ENCODE peak calls at places on chromosomes 7 and 10, in six cellular contexts. One of them, this sample, is unnamed.

GRCh38 chr7:18305866-18306265 is 189.7 kb upstream of the HDAC9 start:
- DNase-seq in colonic mucosa: no peak
- DNase-seq in HAP-1: no peak
- DNase-seq in AG09309: no peak
- DNase-seq in HCEC 1CT: no peak
- DNase-seq in glomerular endothelial cell: no peak
- DNase-seq in this sample: no peak

GRCh38 chr10:68330852-68331454 is 911 bp upstream of the HNRNPH3 start:
- DNase-seq in AG09309: no peak
- DNase-seq in colonic mucosa: peak; percentile 46
- DNase-seq in HAP-1: no peak
- DNase-seq in glomerular endothelial cell: no peak
- DNase-seq in HCEC 1CT: no peak
- DNase-seq in this sample: peak; percentile 68

GRCh38 chr10:108582387-108582786 is 1340.9 kb downstream of the XPNPEP1 start:
- DNase-seq in HCEC 1CT: peak; percentile 84
- DNase-seq in colonic mucosa: no peak
- DNase-seq in AG09309: no peak
- DNase-seq in glomerular endothelial cell: no peak
- DNase-seq in HAP-1: no peak
- DNase-seq in this sample: no peak

GRCh38 chr10:10613654-10614244 is 403.9 kb upstream of the CELF2 start:
- DNase-seq in AG09309: no peak
- DNase-seq in HCEC 1CT: peak; percentile 7
- DNase-seq in HAP-1: no peak
- DNase-seq in glomerular endothelial cell: no peak
- DNase-seq in colonic mucosa: no peak
- DNase-seq in this sample: no peak

GRCh38 chr10:129709627-129710509 is 242.8 kb downstream of the MGMT start:
- DNase-seq in AG09309: no peak
- DNase-seq in HAP-1: no peak
- DNase-seq in HCEC 1CT: no peak
- DNase-seq in colonic mucosa: no peak
- DNase-seq in glomerular endothelial cell: no peak
- DNase-seq in this sample: no peak

GRCh38 chr7:45482451-45482850 is 91.7 kb upstream of the ADCY1 start:
- DNase-seq in AG09309: no peak
- DNase-seq in colonic mucosa: no peak
- DNase-seq in glomerular endothelial cell: no peak
- DNase-seq in HCEC 1CT: no peak
- DNase-seq in HAP-1: no peak
- DNase-seq in this sample: no peak

GRCh38 chr10:29501692-29502091 is 133.1 kb downstream of the SVIL start:
- DNase-seq in glomerular endothelial cell: no peak
- DNase-seq in HCEC 1CT: peak; percentile 79
- DNase-seq in AG09309: peak; percentile 79
- DNase-seq in colonic mucosa: no peak
- DNase-seq in HAP-1: no peak
- DNase-seq in this sample: no peak

GRCh38 chr10:77804371-77804770 is 122.2 kb downstream of the DLG5 start:
- DNase-seq in glomerular endothelial cell: no peak
- DNase-seq in HCEC 1CT: no peak
- DNase-seq in colonic mucosa: no peak
- DNase-seq in AG09309: no peak
- DNase-seq in HAP-1: no peak
- DNase-seq in this sample: no peak

GRCh38 chr10:127976286-127976685 is 69.4 kb downstream of the PTPRE start:
- DNase-seq in AG09309: no peak
- DNase-seq in glomerular endothelial cell: no peak
- DNase-seq in HCEC 1CT: no peak
- DNase-seq in colonic mucosa: no peak
- DNase-seq in HAP-1: no peak
- DNase-seq in this sample: no peak

GRCh38 chr7:158743219-158743618 is 38.6 kb upstream of the NCAPG2 start:
- DNase-seq in colonic mucosa: no peak
- DNase-seq in AG09309: no peak
- DNase-seq in HAP-1: no peak
- DNase-seq in glomerular endothelial cell: no peak
- DNase-seq in HCEC 1CT: no peak
- DNase-seq in this sample: no peak

GRCh38 chr7:157339777-157340677 is 3.2 kb downstream of the DNAJB6 start:
- DNase-seq in glomerular endothelial cell: no peak
- DNase-seq in AG09309: no peak
- DNase-seq in HAP-1: peak; percentile 57
- DNase-seq in HCEC 1CT: peak; percentile 57
- DNase-seq in colonic mucosa: peak; percentile 74
- DNase-seq in this sample: no peak

GRCh38 chr7:141231018-141231792 is 157.3 kb downstream of the TMEM178B start:
- DNase-seq in colonic mucosa: no peak
- DNase-seq in HCEC 1CT: peak; percentile 23
- DNase-seq in glomerular endothelial cell: no peak
- DNase-seq in AG09309: no peak
- DNase-seq in HAP-1: no peak
- DNase-seq in this sample: peak; percentile 45

GRCh38 chr10:58743466-58744115 is 230.9 kb downstream of the BICC1 start:
- DNase-seq in glomerular endothelial cell: no peak
- DNase-seq in colonic mucosa: no peak
- DNase-seq in AG09309: no peak
- DNase-seq in HCEC 1CT: no peak
- DNase-seq in HAP-1: peak; percentile 38
- DNase-seq in this sample: no peak

GRCh38 chr7:101315336-101315735 is 6.3 kb downstream of the IFT22 start:
- DNase-seq in HCEC 1CT: no peak
- DNase-seq in AG09309: no peak
- DNase-seq in HAP-1: peak; percentile 44
- DNase-seq in colonic mucosa: peak; percentile 58
- DNase-seq in glomerular endothelial cell: no peak
- DNase-seq in this sample: no peak

GRCh38 chr10:11154809-11155208 is 137.1 kb downstream of the CELF2 start:
- DNase-seq in glomerular endothelial cell: no peak
- DNase-seq in AG09309: no peak
- DNase-seq in HAP-1: no peak
- DNase-seq in colonic mucosa: no peak
- DNase-seq in HCEC 1CT: no peak
- DNase-seq in this sample: no peak

GRCh38 chr10:71648595-71649320 is 70.8 kb downstream of the C10orf105 start:
- DNase-seq in HCEC 1CT: no peak
- DNase-seq in glomerular endothelial cell: no peak
- DNase-seq in colonic mucosa: peak; percentile 82
- DNase-seq in HAP-1: no peak
- DNase-seq in AG09309: no peak
- DNase-seq in this sample: no peak

GRCh38 chr7:85019176-85019575 is 167.7 kb downstream of the SEMA3D start:
- DNase-seq in HCEC 1CT: no peak
- DNase-seq in glomerular endothelial cell: no peak
- DNase-seq in HAP-1: no peak
- DNase-seq in colonic mucosa: no peak
- DNase-seq in AG09309: no peak
- DNase-seq in this sample: no peak

GRCh38 chr10:72875250-72876055 is 18.1 kb upstream of the OIT3 start:
- DNase-seq in glomerular endothelial cell: no peak
- DNase-seq in colonic mucosa: no peak
- DNase-seq in AG09309: peak; percentile 3
- DNase-seq in HAP-1: peak; percentile 36
- DNase-seq in HCEC 1CT: peak; percentile 37
- DNase-seq in this sample: no peak

GRCh38 chr10:132224343-132225072 is 37.8 kb downstream of the DPYSL4 start:
- DNase-seq in HCEC 1CT: no peak
- DNase-seq in HAP-1: no peak
- DNase-seq in glomerular endothelial cell: no peak
- DNase-seq in AG09309: no peak
- DNase-seq in colonic mucosa: no peak
- DNase-seq in this sample: peak; percentile 73

GRCh38 chr10:101238732-101239105 is 9.5 kb upstream of the LBX1 start:
- DNase-seq in colonic mucosa: no peak
- DNase-seq in glomerular endothelial cell: no peak
- DNase-seq in HAP-1: no peak
- DNase-seq in AG09309: no peak
- DNase-seq in HCEC 1CT: peak; percentile 44
- DNase-seq in this sample: no peak

GRCh38 chr10:11875183-11875498 is 52.0 kb downstream of the PROSER2 start:
- DNase-seq in AG09309: no peak
- DNase-seq in HCEC 1CT: no peak
- DNase-seq in HAP-1: no peak
- DNase-seq in colonic mucosa: no peak
- DNase-seq in glomerular endothelial cell: no peak
- DNase-seq in this sample: no peak

GRCh38 chr10:50883624-50884023 is 1.8 kb downstream of the A1CF start:
- DNase-seq in glomerular endothelial cell: no peak
- DNase-seq in AG09309: no peak
- DNase-seq in colonic mucosa: no peak
- DNase-seq in HAP-1: no peak
- DNase-seq in HCEC 1CT: no peak
- DNase-seq in this sample: no peak

GRCh38 chr10:94327649-94328048 is 35.1 kb downstream of the NOC3L start:
- DNase-seq in colonic mucosa: no peak
- DNase-seq in HAP-1: no peak
- DNase-seq in AG09309: no peak
- DNase-seq in HCEC 1CT: no peak
- DNase-seq in glomerular endothelial cell: no peak
- DNase-seq in this sample: no peak

GRCh38 chr10:18190840-18191239 is 50.6 kb downstream of the CACNB2 start:
- DNase-seq in HAP-1: no peak
- DNase-seq in colonic mucosa: no peak
- DNase-seq in HCEC 1CT: no peak
- DNase-seq in AG09309: no peak
- DNase-seq in glomerular endothelial cell: no peak
- DNase-seq in this sample: no peak

GRCh38 chr7:130207642-130208041 is at the start of gene SSMEM1:
- DNase-seq in glomerular endothelial cell: no peak
- DNase-seq in colonic mucosa: no peak
- DNase-seq in HAP-1: no peak
- DNase-seq in AG09309: peak; percentile 56
- DNase-seq in HCEC 1CT: peak; percentile 89
- DNase-seq in this sample: no peak

GRCh38 chr7:134920026-134920758 is 66.1 kb upstream of the AGBL3 start:
- DNase-seq in HAP-1: no peak
- DNase-seq in glomerular endothelial cell: no peak
- DNase-seq in AG09309: peak; percentile 94
- DNase-seq in colonic mucosa: no peak
- DNase-seq in HCEC 1CT: peak; percentile 90
- DNase-seq in this sample: no peak

GRCh38 chr10:29646960-29647431 is 12.2 kb upstream of the SVIL start:
- DNase-seq in HCEC 1CT: peak; percentile 18
- DNase-seq in HAP-1: no peak
- DNase-seq in colonic mucosa: no peak
- DNase-seq in AG09309: no peak
- DNase-seq in glomerular endothelial cell: no peak
- DNase-seq in this sample: no peak

GRCh38 chr7:131109011-131109756 is 218.5 kb upstream of the MKLN1 start:
- DNase-seq in HCEC 1CT: peak; percentile 53
- DNase-seq in colonic mucosa: no peak
- DNase-seq in AG09309: no peak
- DNase-seq in glomerular endothelial cell: no peak
- DNase-seq in HAP-1: no peak
- DNase-seq in this sample: peak; percentile 54

GRCh38 chr10:110327262-110327914 is 22.7 kb upstream of the SMNDC1 start:
- DNase-seq in AG09309: no peak
- DNase-seq in HCEC 1CT: no peak
- DNase-seq in glomerular endothelial cell: no peak
- DNase-seq in colonic mucosa: no peak
- DNase-seq in HAP-1: no peak
- DNase-seq in this sample: no peak

GRCh38 chr7:157021071-157021891 is 10.8 kb upstream of the MNX1 start:
- DNase-seq in HCEC 1CT: no peak
- DNase-seq in colonic mucosa: peak; percentile 17
- DNase-seq in HAP-1: no peak
- DNase-seq in AG09309: no peak
- DNase-seq in glomerular endothelial cell: no peak
- DNase-seq in this sample: peak; percentile 45

This sample was measured in kidney.